ENCODE peak calls at places on chromosomes 6 and 20, in nine cellular contexts. S is posterior cingulate gyrus; T is effector CD4-positive, alpha-beta T cell; Z is DMS153; N is Karpas-422; Q is psoas muscle; D is H7; V is iris pigment epithelial cell; C is T-helper 9 cell. I is an unnamed sample.

GRCh38 chr6:130587778-130588520 is 222.1 kb downstream of the TMEM200A start:
- DNase-seq in S (no peak), T (no peak), Z (no peak), N (no peak), Q (no peak), D (no peak), V (peak; percentile 93), C (no peak), I (peak; percentile 93)

GRCh38 chr6:344816-345340 is 46.7 kb upstream of the IRF4 start:
- DNase-seq in S (no peak), T (no peak), Z (no peak), N (no peak), Q (no peak), D (no peak), V (no peak), C (no peak), I (no peak)

GRCh38 chr6:39865011-39865888 is 69.0 kb downstream of the MOCS1 start:
- DNase-seq in S (peak; percentile 92), T (peak; percentile 33), Z (peak; percentile 10), N (peak; percentile 82), Q (peak; percentile 75), D (peak; percentile 90), V (peak; percentile 51), C (peak; percentile 38), I (peak; percentile 81)

GRCh38 chr20:36666181-36666740 is 20.3 kb upstream of the SLA2 start:
- DNase-seq in S (no peak), T (no peak), Z (no peak), N (peak; percentile 91), Q (no peak), D (no peak), V (peak; percentile 32), C (no peak), I (peak; percentile 54)

GRCh38 chr20:31985152-31985551 is 17.2 kb downstream of the XKR7 start:
- DNase-seq in S (peak; percentile 90), T (no peak), Z (no peak), N (no peak), Q (no peak), D (no peak), V (no peak), C (no peak), I (no peak)

GRCh38 chr6:128713461-128713860 is 169.5 kb upstream of the LAMA2 start:
- DNase-seq in S (no peak), T (no peak), Z (no peak), N (no peak), Q (no peak), D (no peak), V (peak; percentile 57), C (no peak), I (no peak)

GRCh38 chr6:53794720-53795253 is at the start of gene LRRC1:
- DNase-seq in S (peak; percentile 98), T (peak; percentile 75), Z (peak; percentile 83), N (peak; percentile 88), Q (peak; percentile 91), D (peak; percentile 96), V (peak; percentile 90), C (peak; percentile 78), I (peak; percentile 88)

GRCh38 chr6:131951576-131952230 is 531 bp upstream of the CCN2 start:
- DNase-seq in S (no peak), T (no peak), Z (no peak), N (no peak), Q (no peak), D (no peak), V (no peak), C (no peak), I (no peak)

GRCh38 chr6:155171747-155172191 is 92.0 kb upstream of the CLDN20 start:
- DNase-seq in S (no peak), T (no peak), Z (no peak), N (no peak), Q (no peak), D (no peak), V (peak; percentile 57), C (no peak), I (peak; percentile 58)

GRCh38 chr20:46408281-46408731 is 1.9 kb upstream of the ELMO2 start:
- DNase-seq in S (no peak), T (no peak), Z (no peak), N (no peak), Q (no peak), D (no peak), V (no peak), C (no peak), I (no peak)

GRCh38 chr6:139370707-139371345 is 3.6 kb downstream of the CITED2 start:
- DNase-seq in S (no peak), T (no peak), Z (no peak), N (no peak), Q (no peak), D (no peak), V (no peak), C (no peak), I (no peak)

GRCh38 chr6:3227363-3228045 is at the start of gene TUBB2B:
- DNase-seq in S (peak; percentile 94), T (no peak), Z (peak; percentile 72), N (peak; percentile 5), Q (peak; percentile 36), D (peak; percentile 98), V (peak; percentile 63), C (no peak), I (peak; percentile 11)

I was measured in cardiac fibroblast.